ENCODE peak calls at places on chromosome 14, in eight cellular contexts. P, I, Y, L, V, C, X and Q are unnamed samples.

GRCh38 chr14:88194531-88194930 is 128.5 kb downstream of the KCNK10 start:
- DNase-seq in P (no peak), I (no peak), Y (no peak), L (no peak), V (no peak), C (no peak), X (no peak), Q (no peak)

GRCh38 chr14:71115306-71115705 is 208.0 kb downstream of the PCNX1 start:
- DNase-seq in P (no peak), I (no peak), Y (no peak), L (no peak), V (no peak), C (no peak), X (no peak), Q (no peak)

GRCh38 chr14:62921466-62921865 is 123.8 kb downstream of the KCNH5 start:
- DNase-seq in P (no peak), I (no peak), Y (no peak), L (no peak), V (no peak), C (no peak), X (no peak), Q (no peak)

GRCh38 chr14:67576216-67576615 is 23.9 kb downstream of the PIGH start:
- DNase-seq in P (no peak), I (no peak), Y (no peak), L (no peak), V (no peak), C (no peak), X (no peak), Q (no peak)

GRCh38 chr14:40129162-40129561 is 696.9 kb upstream of the FBXO33 start:
- DNase-seq in P (no peak), I (no peak), Y (no peak), L (no peak), V (no peak), C (no peak), X (no peak), Q (no peak)

GRCh38 chr14:55915464-55915863 is 202.7 kb upstream of the PELI2 start:
- DNase-seq in P (no peak), I (no peak), Y (no peak), L (no peak), V (no peak), C (no peak), X (peak), Q (no peak)

GRCh38 chr14:83071888-83072501 is 1538.3 kb upstream of the SEL1L start:
- DNase-seq in P (no peak), I (no peak), Y (no peak), L (no peak), V (no peak), C (no peak), X (no peak), Q (no peak)

GRCh38 chr14:91835920-91836843 is 31.2 kb downstream of the TC2N start:
- DNase-seq in P (peak), I (peak), Y (peak), L (peak), V (no peak), C (peak), X (no peak), Q (peak)

GRCh38 chr14:93960108-93960475 is 16.3 kb downstream of the ASB2 start:
- DNase-seq in P (no peak), I (no peak), Y (no peak), L (no peak), V (no peak), C (no peak), X (no peak), Q (no peak)

GRCh38 chr14:45559626-45560025 is 306.6 kb upstream of the MIS18BP1 start:
- DNase-seq in P (no peak), I (no peak), Y (no peak), L (no peak), V (no peak), C (no peak), X (no peak), Q (no peak)

GRCh38 chr14:94631536-94632304 is 19.5 kb downstream of the SERPINA3 start:
- DNase-seq in P (no peak), I (no peak), Y (peak), L (no peak), V (no peak), C (no peak), X (no peak), Q (no peak)

GRCh38 chr14:33332497-33332896 is 393.8 kb downstream of the NPAS3 start:
- DNase-seq in P (no peak), I (no peak), Y (no peak), L (no peak), V (no peak), C (no peak), X (no peak), Q (no peak)

GRCh38 chr14:41606249-41607118 is at the start of gene LRFN5:
- DNase-seq in P (peak), I (peak), Y (no peak), L (peak), V (no peak), C (no peak), X (no peak), Q (no peak)

GRCh38 chr14:38481939-38482678 is 226.2 kb upstream of the CLEC14A start:
- DNase-seq in P (no peak), I (no peak), Y (no peak), L (peak), V (no peak), C (no peak), X (no peak), Q (no peak)

GRCh38 chr14:81766597-81766996 is 232.9 kb upstream of the SEL1L start:
- DNase-seq in P (no peak), I (no peak), Y (no peak), L (no peak), V (no peak), C (no peak), X (no peak), Q (no peak)

GRCh38 chr14:68598621-68599447 is 194.0 kb downstream of the ZFP36L1 start:
- DNase-seq in P (peak), I (peak), Y (peak), L (peak), V (peak), C (no peak), X (peak), Q (no peak)

GRCh38 chr14:96394047-96394815 is 2.3 kb downstream of the AK7 start:
- DNase-seq in P (no peak), I (no peak), Y (no peak), L (no peak), V (no peak), C (no peak), X (no peak), Q (no peak)

GRCh38 chr14:100862277-100862676 is 36.4 kb downstream of the MEG3 start:
- DNase-seq in P (no peak), I (peak), Y (peak), L (peak), V (no peak), C (no peak), X (no peak), Q (no peak)

GRCh38 chr14:53609009-53609408 is 347.6 kb downstream of the BMP4 start:
- DNase-seq in P (no peak), I (no peak), Y (no peak), L (no peak), V (no peak), C (no peak), X (no peak), Q (no peak)

GRCh38 chr14:103748539-103748867 is 32.9 kb downstream of the ZFYVE21 start:
- DNase-seq in P (no peak), I (no peak), Y (no peak), L (no peak), V (no peak), C (peak), X (no peak), Q (no peak)

GRCh38 chr14:32345311-32345771 is 16.2 kb downstream of the AKAP6 start:
- DNase-seq in P (no peak), I (no peak), Y (no peak), L (no peak), V (no peak), C (no peak), X (no peak), Q (peak)

GRCh38 chr14:76193696-76194095 is 42.0 kb downstream of the GPATCH2L start:
- DNase-seq in P (no peak), I (no peak), Y (no peak), L (no peak), V (no peak), C (no peak), X (no peak), Q (no peak)

GRCh38 chr14:24665440-24665991 is 31.5 kb upstream of the GZMB start:
- DNase-seq in P (no peak), I (no peak), Y (no peak), L (no peak), V (no peak), C (no peak), X (no peak), Q (no peak)

GRCh38 chr14:51353901-51354300 is 113.9 kb downstream of the TMX1 start:
- DNase-seq in P (no peak), I (no peak), Y (no peak), L (no peak), V (no peak), C (no peak), X (no peak), Q (no peak)

GRCh38 chr14:51354846-51355245 is 114.8 kb downstream of the TMX1 start:
- DNase-seq in P (no peak), I (no peak), Y (no peak), L (no peak), V (no peak), C (no peak), X (no peak), Q (no peak)

GRCh38 chr14:51357250-51357649 is 117.2 kb downstream of the TMX1 start:
- DNase-seq in P (no peak), I (no peak), Y (no peak), L (no peak), V (no peak), C (no peak), X (no peak), Q (no peak)

GRCh38 chr14:51356381-51356780 is 116.3 kb downstream of the TMX1 start:
- DNase-seq in P (no peak), I (no peak), Y (no peak), L (no peak), V (no peak), C (no peak), X (no peak), Q (no peak)

GRCh38 chr14:51351997-51352396 is 112.0 kb downstream of the TMX1 start:
- DNase-seq in P (no peak), I (no peak), Y (no peak), L (no peak), V (no peak), C (no peak), X (no peak), Q (no peak)
- H3K27ac ChIP-seq in P (no peak), I (no peak), Y (no peak), L (no peak), V (no peak), C (no peak), X (no peak), Q (no peak)

GRCh38 chr14:57389646-57390036 is 745 bp upstream of the NAA30 start:
- DNase-seq in P (no peak), I (peak), Y (no peak), L (no peak), V (no peak), C (no peak), X (no peak), Q (peak)

GRCh38 chr14:57392830-57393229 is 2.4 kb downstream of the NAA30 start:
- DNase-seq in P (no peak), I (no peak), Y (no peak), L (no peak), V (no peak), C (no peak), X (no peak), Q (no peak)

GRCh38 chr14:57390037-57390805 is at the start of gene NAA30:
- DNase-seq in P (peak), I (peak), Y (peak), L (peak), V (peak), C (peak), X (peak), Q (peak)

GRCh38 chr14:57391609-57392195 is 1.3 kb downstream of the NAA30 start:
- DNase-seq in P (no peak), I (peak), Y (no peak), L (no peak), V (no peak), C (no peak), X (no peak), Q (no peak)

GRCh38 chr14:57390806-57391562 is 598 bp downstream of the NAA30 start:
- DNase-seq in P (peak), I (peak), Y (peak), L (peak), V (no peak), C (peak), X (no peak), Q (peak)
- TF ChIP-seq CTCF in P (no peak), I (no peak), Y (no peak), L (no peak), V (no peak), C (no peak), X (no peak), Q (no peak)

GRCh38 chr14:77359626-77360025 is 17.3 kb downstream of the TMED8 start:
- DNase-seq in P (no peak), I (no peak), Y (no peak), L (no peak), V (no peak), C (no peak), X (no peak), Q (no peak)
- H3K27ac ChIP-seq in P (no peak), I (no peak), Y (no peak), L (no peak), V (no peak), C (no peak), X (no peak), Q (no peak)

GRCh38 chr14:74799765-74800164 is 36.6 kb downstream of the YLPM1 start:
- DNase-seq in P (no peak), I (no peak), Y (no peak), L (no peak), V (no peak), C (no peak), X (no peak), Q (no peak)

GRCh38 chr14:74801396-74801795 is 38.3 kb downstream of the YLPM1 start:
- DNase-seq in P (no peak), I (no peak), Y (no peak), L (no peak), V (no peak), C (no peak), X (no peak), Q (no peak)

GRCh38 chr14:74800780-74801179 is 37.7 kb downstream of the YLPM1 start:
- DNase-seq in P (no peak), I (no peak), Y (no peak), L (no peak), V (no peak), C (no peak), X (no peak), Q (no peak)

DNA sequence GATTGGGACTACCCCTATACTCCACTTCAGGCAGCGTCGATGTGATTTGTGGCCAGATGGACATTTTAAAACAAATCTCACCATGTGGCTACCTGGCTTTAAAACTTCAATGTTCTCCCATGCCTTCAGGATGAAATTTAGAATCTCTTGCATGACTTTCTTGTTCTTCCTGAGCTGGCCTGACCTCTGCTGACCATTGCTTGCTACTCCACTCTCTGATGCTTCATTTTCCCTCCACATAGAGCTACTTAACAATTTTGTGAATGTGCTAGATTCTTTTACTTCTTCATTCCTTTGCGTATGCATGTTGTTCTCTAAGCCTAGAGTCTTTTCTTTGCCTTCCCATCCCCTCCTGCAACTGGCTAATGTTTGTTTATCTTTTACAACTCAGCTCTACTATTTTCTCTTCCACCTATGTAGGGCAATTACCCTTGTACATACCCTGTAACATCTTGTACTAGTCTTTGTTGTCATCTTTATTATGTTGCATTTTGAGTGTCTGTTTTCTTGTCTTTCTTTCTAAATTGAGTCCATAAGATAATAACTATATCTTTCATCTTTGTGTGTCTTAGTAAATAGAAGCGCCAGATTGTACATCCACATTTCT is 41.2 kb downstream of the YLPM1 start:
- DNase-seq in P (no peak), I (peak), Y (no peak), L (no peak), V (peak), C (no peak), X (no peak), Q (no peak)
- TF ChIP-seq CTCF in P (peak), I (peak), Y (peak), L (peak), V (peak), C (peak), X (peak), Q (no peak)